ENCODE peak calls at places on chromosomes 6 and 20, in five cellular contexts. M, O, R, Y and I are unnamed samples.

GRCh38 chr6:6559994-6560393 is 28.5 kb upstream of the LY86 start:
- DNase-seq in Y (no peak), M (no peak), R (no peak), O (no peak), I (no peak)

GRCh38 chr6:47096233-47096887 is 54.2 kb upstream of the ADGRF1 start:
- DNase-seq in Y (no peak), M (no peak), R (peak), O (no peak), I (no peak)

GRCh38 chr6:113412589-113413367 is 444.4 kb upstream of the MARCKS start:
- DNase-seq in Y (no peak), R (peak), O (peak), M (peak), I (no peak)

GRCh38 chr6:143232849-143233248 is 172.2 kb downstream of the AIG1 start:
- DNase-seq in O (peak), M (no peak), Y (peak), R (peak), I (peak)

GRCh38 chr20:10924628-10925266 is 250.9 kb upstream of the JAG1 start:
- DNase-seq in M (peak), O (peak), R (peak), Y (no peak), I (peak)

GRCh38 chr6:142207265-142207877 is 60.3 kb downstream of the VTA1 start:
- DNase-seq in Y (peak), R (peak), O (peak), M (peak), I (peak)

GRCh38 chr6:20325641-20326421 is 75.8 kb upstream of the E2F3 start:
- DNase-seq in Y (no peak), M (no peak), O (no peak), R (no peak), I (no peak)

GRCh38 chr20:45014671-45015415 is 48.5 kb downstream of the STK4 start:
- DNase-seq in O (peak), Y (no peak), R (peak), M (peak), I (peak)

GRCh38 chr20:5073154-5074049 is 46.4 kb downstream of the PCNA start:
- DNase-seq in R (peak), Y (peak), O (peak), M (peak), I (peak)

GRCh38 chr6:1619666-1620503 is 10.2 kb downstream of the FOXC1 start:
- DNase-seq in R (no peak), Y (peak), M (no peak), O (peak), I (no peak)
- TF ChIP-seq EZH2 in R (no peak), Y (peak), M (peak), O (no peak), I (peak)

DNA sequence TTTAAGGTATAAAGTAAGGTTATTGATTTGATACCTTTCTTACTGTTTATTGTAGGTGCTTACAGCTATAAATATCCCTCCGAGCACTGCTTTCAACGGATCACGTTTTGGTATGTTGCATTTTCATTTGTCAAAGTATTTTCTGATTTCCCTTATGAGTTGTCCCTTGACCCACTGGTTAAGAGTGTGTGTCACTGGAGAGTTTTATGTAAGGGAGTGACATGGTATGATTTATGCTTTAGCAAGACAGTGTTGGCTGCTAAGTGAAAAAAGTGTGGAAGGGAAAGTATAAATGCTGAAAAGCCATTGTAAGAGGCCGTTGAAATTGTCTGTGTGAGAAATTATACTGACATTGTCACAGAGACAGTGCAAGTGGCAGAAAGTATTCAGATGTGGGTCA is 72.0 kb downstream of the SYCP2 start:
- DNase-seq in Y (no peak), M (no peak), O (no peak), R (no peak), I (no peak)
- TF ChIP-seq EZH2 in Y (no peak), M (no peak), O (no peak), R (no peak), I (no peak)

DNA sequence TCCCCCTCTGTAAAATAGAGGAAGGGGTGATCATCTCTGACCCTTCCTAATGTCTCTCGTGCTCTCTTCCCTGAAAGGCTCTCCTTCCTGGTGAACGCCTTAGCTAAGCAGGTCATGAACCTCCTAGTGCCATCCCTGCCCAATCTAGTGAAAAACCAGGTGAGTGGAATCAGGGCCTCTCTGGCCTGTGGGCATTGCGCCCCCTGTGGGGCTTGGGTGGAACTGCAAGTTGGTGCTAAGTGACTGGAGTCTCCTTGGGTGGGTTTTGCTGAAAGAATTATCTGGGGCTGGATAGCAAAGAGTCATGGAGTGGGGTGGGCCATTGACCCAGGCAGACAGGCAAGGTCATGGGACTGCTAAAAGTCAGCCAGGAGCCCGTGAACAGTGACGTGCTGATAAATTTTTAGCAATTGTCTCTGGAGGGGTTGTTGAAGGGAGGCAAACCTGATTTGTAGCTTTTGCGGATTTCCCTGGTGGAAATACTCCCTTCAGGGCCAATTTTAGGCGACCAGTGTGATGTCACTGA is 8.9 kb downstream of the BPIFB1 start:
- DNase-seq in O (peak), Y (peak), R (peak), M (no peak), I (peak)
- TF ChIP-seq EZH2 in O (no peak), Y (no peak), R (no peak), M (no peak), I (no peak)

DNA sequence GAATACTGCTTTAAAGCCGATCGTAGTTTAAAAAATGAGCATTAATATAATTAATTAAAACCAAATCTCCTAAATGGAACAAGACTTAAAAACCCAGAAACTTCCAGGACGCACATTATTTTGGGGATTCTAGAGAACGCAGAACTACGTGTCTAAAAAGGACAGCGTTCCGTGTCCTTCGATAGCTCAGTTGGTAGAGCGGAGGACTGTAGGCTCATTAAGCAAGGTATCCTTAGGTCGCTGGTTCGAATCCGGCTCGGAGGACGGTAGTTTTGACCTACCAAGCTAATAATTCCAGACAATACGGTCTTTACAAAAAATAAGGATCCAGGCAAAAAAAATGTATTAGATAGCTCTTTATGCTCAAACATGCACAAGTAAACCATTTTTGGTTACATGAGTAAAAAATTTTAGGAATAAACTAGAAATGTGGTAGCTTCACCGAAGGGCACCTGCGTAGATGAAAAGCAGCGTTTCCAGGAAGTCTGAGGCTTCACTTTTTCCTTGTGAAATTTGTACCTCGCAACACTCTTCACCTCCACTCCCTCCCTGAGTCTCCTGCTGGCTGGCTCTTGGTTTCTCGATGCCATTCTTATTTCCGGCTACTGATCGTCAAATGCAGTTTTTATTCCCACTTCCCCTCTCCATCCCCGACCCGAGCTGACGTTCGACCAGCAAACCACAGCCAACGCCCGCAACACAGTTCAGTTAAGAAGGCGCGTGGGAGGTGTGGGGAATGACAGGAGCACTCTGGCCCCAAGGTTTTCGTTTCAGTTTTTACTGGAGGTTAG is 19.6 kb upstream of the ABT1 start:
- DNase-seq in O (peak), Y (peak), M (peak), R (peak), I (peak)
- TF ChIP-seq EZH2 in O (no peak), Y (no peak), M (no peak), R (no peak), I (no peak)

GRCh38 chr20:661474-662288 is 8.7 kb upstream of the SRXN1 start:
- DNase-seq in R (no peak), M (no peak), O (peak), Y (peak), I (no peak)
- TF ChIP-seq EZH2 in R (no peak), M (peak), O (no peak), Y (no peak), I (no peak)

GRCh38 chr20:38724603-38725457 is 544 bp downstream of the SLC32A1 start:
- DNase-seq in Y (peak), R (no peak), O (no peak), M (no peak), I (no peak)
- TF ChIP-seq EZH2 in Y (peak), R (no peak), O (peak), M (peak), I (peak)

GRCh38 chr6:152634773-152635172 is 2.4 kb downstream of the SYNE1 start:
- DNase-seq in O (peak), Y (no peak), M (no peak), R (no peak), I (no peak)

GRCh38 chr6:152636675-152637421 is at the start of gene SYNE1:
- DNase-seq in R (no peak), M (peak), Y (peak), O (peak), I (peak)

GRCh38 chr6:152637422-152638047 is 373 bp upstream of the SYNE1 start:
- DNase-seq in M (peak), R (no peak), O (peak), Y (no peak), I (no peak)

GRCh38 chr6:152632383-152632782 is 4.8 kb downstream of the SYNE1 start:
- DNase-seq in R (no peak), Y (no peak), M (no peak), O (no peak), I (no peak)

DNA sequence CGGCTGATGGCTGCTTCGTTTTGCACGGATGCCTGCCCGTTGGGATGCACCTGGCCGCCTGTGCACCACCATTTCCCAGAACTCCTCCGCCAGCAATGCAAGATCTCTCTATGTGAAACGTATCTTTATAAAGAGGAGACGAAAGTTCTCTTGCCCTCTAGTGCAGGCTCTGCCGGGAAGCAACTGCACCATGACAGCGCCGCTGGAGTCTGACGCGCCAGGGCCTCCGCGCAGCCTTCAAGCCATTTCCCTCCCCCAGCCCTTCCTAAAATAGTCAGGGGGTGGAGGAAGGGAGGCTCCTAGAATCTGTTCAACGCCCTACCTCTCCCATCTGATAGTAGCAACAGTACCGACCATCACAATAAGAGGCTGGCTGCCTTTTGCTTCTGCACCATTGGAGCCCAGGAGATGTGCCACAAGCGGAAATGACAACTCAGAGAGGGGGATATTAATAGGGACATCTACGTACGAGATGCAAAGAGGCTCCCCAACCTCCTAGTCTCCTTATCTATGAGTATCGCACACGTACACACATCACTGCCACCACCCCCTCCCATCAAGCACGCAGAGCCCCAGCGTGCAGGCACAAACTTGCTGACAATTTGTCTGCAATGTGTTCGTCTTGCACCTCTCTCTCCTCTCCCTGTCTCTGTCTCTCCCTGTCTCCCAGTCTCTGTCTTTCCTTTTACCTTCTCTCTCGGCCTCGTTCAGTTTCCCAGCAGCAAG is 1.1 kb downstream of the SYNE1 start:
- DNase-seq in Y (peak), M (peak), O (peak), R (no peak), I (peak)
- TF ChIP-seq EZH2 in Y (no peak), M (no peak), O (no peak), R (no peak), I (no peak)

DNA sequence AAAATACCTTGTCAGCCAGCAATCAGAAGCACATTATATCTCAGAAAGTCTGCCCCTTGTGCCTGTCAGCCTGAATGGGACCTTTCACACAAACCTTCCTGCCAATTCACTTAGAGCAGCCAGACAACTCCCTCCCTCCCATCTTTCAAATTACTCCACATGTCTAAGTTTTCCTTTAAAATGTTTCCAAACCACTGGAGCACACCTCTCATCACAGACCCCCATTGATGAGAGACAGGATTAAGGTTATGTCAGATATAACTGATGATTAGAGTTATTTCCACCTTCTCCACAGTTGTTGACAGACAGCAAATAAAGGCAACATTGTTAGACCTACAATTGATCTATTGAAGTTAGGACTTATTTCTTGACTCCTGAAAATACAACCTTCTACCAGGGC is 408.4 kb downstream of the PLCB1 start:
- DNase-seq in Y (no peak), O (no peak), M (no peak), R (no peak), I (no peak)
- TF ChIP-seq EZH2 in Y (no peak), O (no peak), M (no peak), R (no peak), I (no peak)